ENCODE peak calls at places on chromosomes 13 and 19, in eight cellular contexts. C is CD4-positive, alpha-beta T cell; U is body of pancreas; V is mammary epithelial cell; L is spleen; D is foreskin keratinocyte; B is GM23248; A is AG04450. W is an unnamed sample.

GRCh38 chr13:59464926-59465325 is 698.8 kb downstream of the DIAPH3 start:
- DNase-seq in C (no peak), U (no peak), V (no peak), L (no peak), D (no peak), B (no peak), A (no peak), W (no peak)

GRCh38 chr13:112619730-112620639 is 32.0 kb upstream of the TUBGCP3 start:
- DNase-seq in C (no peak), U (no peak), V (peak; percentile 21), L (peak; percentile 30), D (no peak), B (no peak), A (no peak), W (peak; percentile 48)

GRCh38 chr13:33174491-33174890 is 111.1 kb downstream of the STARD13 start:
- DNase-seq in C (no peak), U (no peak), V (no peak), L (no peak), D (no peak), B (no peak), A (no peak), W (no peak)

GRCh38 chr19:1041835-1042685 is 2.2 kb downstream of the ABCA7 start:
- DNase-seq in C (no peak), U (peak; percentile 99), V (no peak), L (peak; percentile 85), D (peak; percentile 27), B (peak; percentile 57), A (no peak), W (no peak)

GRCh38 chr19:7554990-7555864 is 19.7 kb downstream of the PNPLA6 start:
- DNase-seq in C (no peak), U (no peak), V (no peak), L (no peak), D (no peak), B (peak; percentile 56), A (no peak), W (peak; percentile 83)

GRCh38 chr13:106468207-106468606 is 67.3 kb downstream of the EFNB2 start:
- DNase-seq in C (no peak), U (no peak), V (no peak), L (no peak), D (no peak), B (no peak), A (no peak), W (no peak)

GRCh38 chr13:40527914-40528313 is 138.5 kb downstream of the FOXO1 start:
- DNase-seq in C (no peak), U (no peak), V (no peak), L (no peak), D (no peak), B (no peak), A (no peak), W (no peak)

GRCh38 chr19:47886010-47886559 is at the start of gene SULT2A1:
- DNase-seq in C (no peak), U (no peak), V (no peak), L (no peak), D (no peak), B (no peak), A (no peak), W (no peak)

GRCh38 chr13:113009743-113010509 is 40.9 kb downstream of the MCF2L start:
- DNase-seq in C (no peak), U (no peak), V (no peak), L (no peak), D (no peak), B (no peak), A (no peak), W (no peak)

GRCh38 chr13:93991569-93991968 is 487.9 kb downstream of the DCT start:
- DNase-seq in C (no peak), U (no peak), V (no peak), L (no peak), D (no peak), B (no peak), A (no peak), W (no peak)

GRCh38 chr19:9406798-9407352 is 28.5 kb downstream of the ZNF266 start:
- DNase-seq in C (peak; percentile 10), U (peak; percentile 76), V (peak; percentile 78), L (peak; percentile 83), D (peak; percentile 75), B (peak; percentile 95), A (peak; percentile 55), W (peak; percentile 96)

GRCh38 chr13:66835040-66835628 is 395.0 kb downstream of the PCDH9 start:
- DNase-seq in C (no peak), U (peak; percentile 70), V (no peak), L (no peak), D (no peak), B (no peak), A (peak; percentile 1), W (peak; percentile 58)

GRCh38 chr13:25218011-25218410 is 45.9 kb upstream of the AMER2 start:
- DNase-seq in C (no peak), U (no peak), V (no peak), L (no peak), D (no peak), B (no peak), A (no peak), W (no peak)

GRCh38 chr13:78046349-78046748 is 127.7 kb upstream of the EDNRB start:
- DNase-seq in C (no peak), U (no peak), V (no peak), L (no peak), D (no peak), B (no peak), A (no peak), W (no peak)

GRCh38 chr13:50387124-50387581 is 371.9 kb downstream of the KCNRG start:
- DNase-seq in C (peak; percentile 11), U (peak; percentile 56), V (no peak), L (peak; percentile 77), D (no peak), B (peak; percentile 47), A (no peak), W (peak; percentile 59)

GRCh38 chr13:28574617-28575142 is 79.8 kb upstream of the FLT1 start:
- DNase-seq in C (no peak), U (no peak), V (peak; percentile 94), L (no peak), D (peak; percentile 83), B (peak; percentile 96), A (peak; percentile 94), W (no peak)

GRCh38 chr13:101978546-101979315 is 423.1 kb downstream of the FGF14 start:
- DNase-seq in C (no peak), U (no peak), V (no peak), L (no peak), D (no peak), B (no peak), A (no peak), W (no peak)

GRCh38 chr19:11200931-11201330 is 3.6 kb upstream of the KANK2 start:
- DNase-seq in C (no peak), U (no peak), V (no peak), L (no peak), D (no peak), B (no peak), A (no peak), W (no peak)

GRCh38 chr13:49367640-49368431 is 76.0 kb downstream of the CAB39L start:
- DNase-seq in C (no peak), U (no peak), V (no peak), L (no peak), D (no peak), B (peak; percentile 16), A (no peak), W (no peak)

GRCh38 chr13:114059946-114060860 is 72.2 kb downstream of the RASA3 start:
- DNase-seq in C (no peak), U (no peak), V (no peak), L (no peak), D (no peak), B (no peak), A (no peak), W (no peak)

GRCh38 chr19:47641891-47642485 is 33.1 kb downstream of the BICRA start:
- DNase-seq in C (no peak), U (no peak), V (peak; percentile 51), L (no peak), D (no peak), B (no peak), A (no peak), W (no peak)

GRCh38 chr13:43227721-43228120 is 204.3 kb downstream of the DNAJC15 start:
- DNase-seq in C (no peak), U (no peak), V (no peak), L (no peak), D (no peak), B (peak; percentile 29), A (no peak), W (no peak)

DNA sequence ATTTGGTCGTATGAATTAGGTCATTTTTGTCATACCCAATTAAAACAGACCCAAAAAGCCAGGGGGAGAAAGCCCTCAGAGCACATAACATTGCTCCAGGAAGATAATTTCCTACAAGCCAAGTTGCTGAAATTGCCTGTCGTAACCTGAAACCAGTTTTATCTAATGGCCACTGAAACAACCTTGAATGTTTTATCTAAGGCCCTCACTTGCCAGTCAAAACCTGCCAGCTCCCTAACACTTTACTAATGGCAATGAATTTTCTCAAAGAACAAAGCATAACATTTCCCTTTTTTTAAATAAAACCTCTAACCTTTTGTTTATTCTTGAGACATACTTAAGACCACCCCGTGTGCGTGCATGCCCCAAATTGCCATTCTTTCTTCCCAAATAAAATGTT is 496.2 kb upstream of the KLHL1 start:
- DNase-seq in C (no peak), U (peak; percentile 23), V (no peak), L (no peak), D (no peak), B (no peak), A (no peak), W (no peak)
- H3K27ac ChIP-seq in C (no peak overlapping the region), U (no peak overlapping the region), V (no peak overlapping the region), L (no peak overlapping the region), D (no peak overlapping the region), B (no peak overlapping the region), A (no peak overlapping the region), W (no peak overlapping the region)

DNA sequence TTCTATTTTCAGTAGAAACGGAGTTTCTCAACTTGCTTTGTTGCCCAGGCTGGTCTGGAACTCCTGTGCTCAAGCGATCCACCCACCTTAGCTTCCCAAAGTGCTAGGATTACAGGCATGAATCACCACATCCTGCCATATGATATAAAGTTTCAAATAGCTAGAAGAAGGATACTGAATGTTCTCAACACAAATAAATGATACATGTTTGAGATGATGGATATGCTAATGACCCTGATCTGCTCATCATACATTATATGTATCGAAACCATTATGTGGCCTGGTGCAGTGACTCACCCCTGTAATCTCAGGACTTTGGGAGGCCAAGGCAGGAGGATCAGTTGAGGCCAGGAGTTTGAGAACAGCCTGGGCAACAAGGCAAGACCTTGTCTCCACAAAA is 11.5 kb downstream of the CIB3 start:
- DNase-seq in C (no peak), U (no peak), V (peak; percentile 96), L (no peak), D (peak; percentile 93), B (peak; percentile 61), A (peak; percentile 41), W (no peak)
- H3K27ac ChIP-seq in C (no peak overlapping the region), U (no peak overlapping the region), V (peak overlapping the region; percentile 75), L (no peak overlapping the region), D (peak overlapping the region; percentile 100), B (no peak overlapping the region), A (peak overlapping the region; percentile 73), W (no peak overlapping the region)

GRCh38 chr13:51821666-51822065 is 17.7 kb upstream of the DHRS12 start:
- DNase-seq in C (no peak), U (no peak), V (no peak), L (no peak), D (no peak), B (no peak), A (no peak), W (no peak)
- H3K27ac ChIP-seq in C (peak overlapping the region; percentile 79), U (no peak overlapping the region), V (no peak overlapping the region), L (peak overlapping the region; percentile 79), D (no peak overlapping the region), B (no peak overlapping the region), A (no peak overlapping the region), W (no peak overlapping the region)

DNA sequence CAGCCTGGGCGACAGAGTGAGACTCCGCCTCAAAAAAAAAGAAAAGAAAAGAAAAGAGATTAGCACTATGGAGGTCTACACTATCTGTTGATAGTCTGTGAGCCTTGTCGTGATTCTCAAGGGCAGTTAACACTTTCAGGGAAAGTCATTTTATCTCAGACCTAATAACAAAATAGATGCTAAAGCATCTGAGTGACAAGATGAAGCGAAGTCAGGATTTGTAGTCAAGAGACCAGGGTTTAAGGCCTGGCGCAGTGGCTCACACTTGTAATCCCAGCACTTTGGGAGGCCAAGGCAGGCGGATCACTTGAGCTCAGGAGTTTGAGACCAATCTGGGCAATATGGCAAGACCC is 13.3 kb upstream of the RAB8A start:
- DNase-seq in C (no peak), U (no peak), V (no peak), L (no peak), D (no peak), B (no peak), A (no peak), W (no peak)
- H3K27ac ChIP-seq in C (no peak overlapping the region), U (peak overlapping the region; percentile 64), V (no peak overlapping the region), L (no peak overlapping the region), D (no peak overlapping the region), B (peak overlapping the region; percentile 24), A (no peak overlapping the region), W (peak overlapping the region; percentile 57)